ENCODE peak calls at places on chromosomes 6 and 20, in five cellular contexts. K is left lung, H is pancreas, G is uterus, L is colonic mucosa. C is an unnamed sample. For H3K36me3, the result is how much of the 10 kb centered on the place peaks cover.

GRCh38 chr6:158834675-158835385 is 15.7 kb upstream of the EZR start:
- DNase-seq in K (no peak), H (no peak), G (no peak), L (no peak), C (no peak)

GRCh38 chr20:25285856-25286798 is 38.2 kb downstream of the PYGB start:
- DNase-seq in K (peak), H (peak), G (peak), L (no peak), C (no peak)

GRCh38 chr6:135451617-135452190 is 45.8 kb downstream of the AHI1 start:
- DNase-seq in K (no peak), H (no peak), G (no peak), L (no peak), C (no peak)

GRCh38 chr20:44664127-44664526 is 12.6 kb upstream of the ADA start:
- DNase-seq in K (no peak), H (no peak), G (no peak), L (no peak), C (no peak)

GRCh38 chr20:13515291-13515690 is 123.4 kb downstream of the TASP1 start:
- DNase-seq in K (no peak), H (no peak), G (no peak), L (no peak), C (no peak)

GRCh38 chr20:37584238-37584807 is 56.6 kb upstream of the BLCAP start:
- DNase-seq in K (no peak), H (no peak), G (no peak), L (no peak), C (no peak)

GRCh38 chr6:9745476-9745875 is 669.4 kb downstream of the TFAP2A start:
- DNase-seq in K (no peak), H (no peak), G (no peak), L (no peak), C (no peak)

GRCh38 chr6:3075522-3076113 is 7.3 kb downstream of the RIPK1 start:
- DNase-seq in K (no peak), H (no peak), G (no peak), L (no peak), C (no peak)

GRCh38 chr20:11853359-11853758 is 64.3 kb upstream of the BTBD3 start:
- DNase-seq in K (no peak), H (no peak), G (no peak), L (no peak), C (no peak)

GRCh38 chr20:23622839-23623343 is 14.9 kb downstream of the CST3 start:
- DNase-seq in K (peak), H (no peak), G (peak), L (peak), C (no peak)

GRCh38 chr20:4437131-4437530 is 284.6 kb upstream of the PRND start:
- DNase-seq in K (no peak), H (no peak), G (no peak), L (no peak), C (no peak)

GRCh38 chr6:3956054-3956453 is 106.9 kb downstream of the FAM50B start:
- DNase-seq in K (no peak), H (no peak), G (no peak), L (no peak), C (no peak)

GRCh38 chr20:35117148-35117547 is 24.5 kb upstream of the TRPC4AP start:
- DNase-seq in K (no peak), H (no peak), G (no peak), L (no peak), C (no peak)

GRCh38 chr20:48845000-48845399 is 17.2 kb upstream of the PREX1 start:
- DNase-seq in K (no peak), H (no peak), G (no peak), L (no peak), C (no peak)

GRCh38 chr6:149990672-149991402 is 27.1 kb downstream of the ULBP1 start:
- DNase-seq in K (no peak), H (no peak), G (no peak), L (no peak), C (peak)

GRCh38 chr6:108690326-108691000 is 129.7 kb downstream of the FOXO3 start:
- DNase-seq in K (no peak), H (no peak), G (no peak), L (no peak), C (no peak)

GRCh38 chr20:10611357-10611756 is 62.4 kb downstream of the JAG1 start:
- DNase-seq in K (no peak), H (peak), G (peak), L (no peak), C (no peak)

GRCh38 chr6:119277047-119277446 is 72.5 kb downstream of the MAN1A1 start:
- DNase-seq in K (no peak), H (no peak), G (no peak), L (no peak), C (no peak)

GRCh38 chr6:63644668-63645326 is 9.2 kb downstream of the PHF3 start:
- DNase-seq in K (no peak), H (no peak), G (no peak), L (no peak), C (no peak)

GRCh38 chr20:64065062-64065972 is 2.3 kb downstream of the TCEA2 start:
- DNase-seq in K (no peak), H (no peak), G (no peak), L (no peak), C (no peak)

GRCh38 chr6:17907467-17908229 is 79.8 kb downstream of the KIF13A start:
- DNase-seq in K (peak), H (no peak), G (peak), L (peak), C (no peak)

GRCh38 chr6:3317741-3318211 is 59.0 kb downstream of the PSMG4 start:
- DNase-seq in K (no peak), H (no peak), G (no peak), L (no peak), C (no peak)

GRCh38 chr6:56816393-56816792 is 138.5 kb upstream of the BEND6 start:
- DNase-seq in K (no peak), H (no peak), G (no peak), L (no peak), C (no peak)

GRCh38 chr6:158460602-158461092 is 99.2 kb upstream of the TMEM181 start:
- DNase-seq in K (no peak), H (no peak), G (no peak), L (no peak), C (no peak)

GRCh38 chr6:101876431-101876830 is 482.9 kb downstream of the GRIK2 start:
- DNase-seq in K (no peak), H (no peak), G (no peak), L (no peak), C (no peak)

GRCh38 chr6:73116330-73116729 is 109.0 kb downstream of the KHDC1L start:
- DNase-seq in K (no peak), H (no peak), G (no peak), L (no peak), C (no peak)

GRCh38 chr6:168035098-168035660 is 37.7 kb downstream of the KIF25 start:
- DNase-seq in K (no peak), H (peak), G (peak), L (peak), C (no peak)

GRCh38 chr6:28218312-28219248 is 6.5 kb upstream of the ZSCAN9 start:
- DNase-seq in K (peak), H (peak), G (peak), L (peak), C (no peak)

GRCh38 chr6:21325201-21325856 is 268.2 kb upstream of the SOX4 start:
- DNase-seq in K (no peak), H (no peak), G (no peak), L (no peak), C (no peak)

GRCh38 chr6:89487864-89488263 is 54.9 kb downstream of the ANKRD6 start:
- DNase-seq in K (no peak), H (no peak), G (no peak), L (no peak), C (no peak)

GRCh38 chr6:8743146-8743745 is 307.9 kb upstream of the SLC35B3 start:
- DNase-seq in K (no peak), H (no peak), G (no peak), L (no peak), C (no peak)

GRCh38 chr6:43491750-43492661 is 14.6 kb downstream of the TJAP1 start:
- DNase-seq in K (peak), H (no peak), G (peak), L (peak), C (no peak)

GRCh38 chr6:157045831-157046454 is 268.8 kb downstream of the ARID1B start:
- DNase-seq in K (no peak), H (no peak), G (no peak), L (no peak), C (no peak)

GRCh38 chr6:93088675-93089575 is 330.4 kb downstream of the EPHA7 start:
- DNase-seq in K (no peak), H (no peak), G (no peak), L (no peak), C (no peak)

GRCh38 chr6:134822920-134823430 is 126.9 kb downstream of the ALDH8A1 start:
- DNase-seq in K (no peak), H (peak), G (peak), L (peak), C (peak)

GRCh38 chr20:10368702-10369041 is 65.3 kb downstream of the MKKS start:
- DNase-seq in K (no peak), H (no peak), G (no peak), L (no peak), C (no peak)

GRCh38 chr20:37471741-37472235 is 49.3 kb upstream of the NNAT start:
- DNase-seq in K (no peak), H (no peak), G (no peak), L (no peak), C (no peak)

GRCh38 chr6:52503853-52504777 is 72.7 kb downstream of the TRAM2 start:
- DNase-seq in K (peak), H (peak), G (peak), L (peak), C (no peak)

GRCh38 chr20:41047279-41047974 is 18.8 kb downstream of the TOP1 start:
- DNase-seq in K (no peak), H (no peak), G (no peak), L (no peak), C (no peak)

GRCh38 chr6:161035981-161036263 is 44.4 kb downstream of the MAP3K4 start:
- DNase-seq in K (no peak), H (no peak), G (no peak), L (no peak), C (no peak)
- H3K36me3 ChIP-seq in K (under half), H (under half), G (under half), L (under half), C (under half)

GRCh38 chr6:42049116-42049809 is 1.1 kb upstream of the TAF8 start:
- DNase-seq in K (no peak), H (peak), G (peak), L (peak), C (peak)

GRCh38 chr6:42047790-42048405 is 2.4 kb upstream of the TAF8 start:
- DNase-seq in K (no peak), H (no peak), G (peak), L (no peak), C (no peak)

GRCh38 chr6:42047220-42047590 is 3.1 kb upstream of the TAF8 start:
- DNase-seq in K (no peak), H (no peak), G (no peak), L (no peak), C (no peak)

GRCh38 chr6:42045538-42046460 is 4.5 kb upstream of the TAF8 start:
- DNase-seq in K (peak), H (peak), G (peak), L (peak), C (peak)

DNA sequence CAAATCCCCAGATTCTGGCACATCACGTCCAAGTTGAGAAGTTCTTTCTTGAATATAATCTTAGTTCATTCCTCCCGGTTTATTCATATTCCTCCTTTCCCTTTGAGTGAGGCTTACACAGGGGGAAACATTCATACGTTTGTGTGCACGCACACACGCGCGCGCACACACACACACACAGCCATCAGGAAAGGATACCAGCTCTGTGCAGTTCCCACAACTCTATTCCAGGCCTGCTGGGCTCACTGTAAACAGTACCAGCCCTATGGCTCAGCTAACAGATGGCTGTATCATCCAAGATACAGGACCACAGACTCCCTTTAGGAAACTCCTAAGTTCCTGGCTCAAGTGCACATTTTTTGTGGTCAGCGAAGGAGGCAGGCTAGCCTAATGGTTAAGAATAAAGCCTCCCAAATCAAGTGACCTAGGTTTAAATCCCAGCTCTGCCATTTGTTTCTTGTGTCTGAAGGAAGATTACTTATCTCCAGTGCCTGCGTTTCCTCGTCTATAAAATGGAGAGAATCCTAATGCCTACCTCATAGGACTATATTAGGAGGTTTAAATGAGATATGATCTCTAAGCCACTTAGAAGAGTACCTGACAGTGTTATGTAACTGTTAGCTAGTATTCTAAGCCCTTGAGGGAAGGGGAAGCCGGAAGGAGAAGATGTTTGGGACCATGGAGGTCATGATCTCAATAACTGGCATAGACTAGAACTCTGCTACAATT is 3.7 kb upstream of the TAF8 start:
- DNase-seq in K (no peak), H (no peak), G (no peak), L (no peak), C (no peak)
- H3K4me3 ChIP-seq in K (peak), H (no peak), G (no peak), L (no peak), C (peak)

GRCh38 chr20:60257671-60258070 is 299.4 kb downstream of the CDH26 start:
- DNase-seq in K (no peak), H (no peak), G (no peak), L (no peak), C (no peak)

GRCh38 chr20:60254901-60255411 is 296.7 kb downstream of the CDH26 start:
- DNase-seq in K (no peak), H (no peak), G (no peak), L (no peak), C (no peak)

GRCh38 chr20:60255426-60255825 is 297.2 kb downstream of the CDH26 start:
- DNase-seq in K (no peak), H (no peak), G (no peak), L (no peak), C (no peak)

GRCh38 chr20:60256811-60257210 is 298.6 kb downstream of the CDH26 start:
- DNase-seq in K (no peak), H (no peak), G (no peak), L (no peak), C (no peak)

GRCh38 chr20:60255866-60256265 is 297.6 kb downstream of the CDH26 start:
- DNase-seq in K (no peak), H (no peak), G (no peak), L (no peak), C (no peak)
- H3K27ac ChIP-seq in K (no peak), H (no peak), G (no peak), L (no peak), C (no peak)

GRCh38 chr20:17611540-17612286 is 41.8 kb downstream of the DSTN start:
- DNase-seq in K (no peak), H (no peak), G (no peak), L (peak), C (no peak)

GRCh38 chr20:17609978-17610377 is 40.1 kb downstream of the DSTN start:
- DNase-seq in K (no peak), H (no peak), G (no peak), L (no peak), C (no peak)

GRCh38 chr20:17612287-17612974 is 42.6 kb downstream of the DSTN start:
- DNase-seq in K (no peak), H (no peak), G (no peak), L (no peak), C (peak)

GRCh38 chr20:17611290-17611539 is 41.3 kb downstream of the DSTN start:
- DNase-seq in K (no peak), H (peak), G (no peak), L (no peak), C (peak)

GRCh38 chr20:17610566-17611289 is 40.9 kb downstream of the DSTN start:
- DNase-seq in K (no peak), H (no peak), G (no peak), L (peak), C (peak)
- H3K36me3 ChIP-seq in K (under half), H (under half), G (under half), L (under half), C (under half)

GRCh38 chr6:7566031-7566556 is 23.9 kb upstream of the SNRNP48 start:
- DNase-seq in K (no peak), H (no peak), G (no peak), L (no peak), C (no peak)
- H3K4me3 ChIP-seq in K (no peak), H (no peak), G (no peak), L (no peak), C (no peak)

DNA sequence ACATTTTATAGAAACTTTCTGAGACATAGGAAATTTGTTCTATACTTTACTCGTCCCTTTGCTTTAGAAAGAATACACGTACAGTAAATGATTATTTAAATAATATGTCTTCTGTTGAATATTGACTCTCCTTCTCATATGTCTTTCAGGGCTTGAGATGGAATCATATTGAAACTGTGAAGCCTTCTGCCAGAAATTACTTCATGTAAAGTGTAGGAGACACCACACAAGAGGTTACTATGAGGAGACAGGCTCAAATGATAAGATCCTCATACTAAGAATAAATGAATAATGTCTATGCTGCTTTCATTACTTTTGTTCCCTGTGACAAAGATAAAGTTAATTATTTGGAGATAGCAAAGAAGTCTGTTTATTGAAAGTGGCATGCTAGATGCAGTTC is 1240.3 kb upstream of the MAP3K7 start:
- DNase-seq in K (no peak), H (no peak), G (no peak), L (no peak), C (no peak)
- H3K27ac ChIP-seq in K (no peak), H (no peak), G (no peak), L (no peak), C (no peak)

DNA sequence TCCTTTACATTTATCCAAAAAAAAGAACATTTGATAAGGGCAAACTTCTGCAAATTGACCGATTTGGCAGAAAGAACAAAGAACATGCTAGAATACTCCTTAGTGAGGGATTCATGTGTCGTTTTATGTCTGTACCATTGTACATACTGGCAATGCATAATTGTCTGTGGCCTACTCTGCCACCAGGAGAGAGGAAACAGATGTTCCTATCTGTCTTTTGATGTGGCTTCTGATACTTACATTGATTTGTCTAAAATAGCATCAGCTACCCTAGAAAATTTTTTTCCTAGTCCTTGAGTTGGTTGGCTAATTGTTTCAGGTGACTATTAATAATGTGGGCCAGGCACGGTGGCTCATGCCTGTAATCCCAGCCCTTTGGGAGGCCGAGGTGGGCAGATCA is 654.1 kb downstream of the KIF16B start:
- DNase-seq in K (no peak), H (no peak), G (no peak), L (no peak), C (no peak)
- H3K36me3 ChIP-seq in K (under half), H (under half), G (under half), L (under half), C (under half)

DNA sequence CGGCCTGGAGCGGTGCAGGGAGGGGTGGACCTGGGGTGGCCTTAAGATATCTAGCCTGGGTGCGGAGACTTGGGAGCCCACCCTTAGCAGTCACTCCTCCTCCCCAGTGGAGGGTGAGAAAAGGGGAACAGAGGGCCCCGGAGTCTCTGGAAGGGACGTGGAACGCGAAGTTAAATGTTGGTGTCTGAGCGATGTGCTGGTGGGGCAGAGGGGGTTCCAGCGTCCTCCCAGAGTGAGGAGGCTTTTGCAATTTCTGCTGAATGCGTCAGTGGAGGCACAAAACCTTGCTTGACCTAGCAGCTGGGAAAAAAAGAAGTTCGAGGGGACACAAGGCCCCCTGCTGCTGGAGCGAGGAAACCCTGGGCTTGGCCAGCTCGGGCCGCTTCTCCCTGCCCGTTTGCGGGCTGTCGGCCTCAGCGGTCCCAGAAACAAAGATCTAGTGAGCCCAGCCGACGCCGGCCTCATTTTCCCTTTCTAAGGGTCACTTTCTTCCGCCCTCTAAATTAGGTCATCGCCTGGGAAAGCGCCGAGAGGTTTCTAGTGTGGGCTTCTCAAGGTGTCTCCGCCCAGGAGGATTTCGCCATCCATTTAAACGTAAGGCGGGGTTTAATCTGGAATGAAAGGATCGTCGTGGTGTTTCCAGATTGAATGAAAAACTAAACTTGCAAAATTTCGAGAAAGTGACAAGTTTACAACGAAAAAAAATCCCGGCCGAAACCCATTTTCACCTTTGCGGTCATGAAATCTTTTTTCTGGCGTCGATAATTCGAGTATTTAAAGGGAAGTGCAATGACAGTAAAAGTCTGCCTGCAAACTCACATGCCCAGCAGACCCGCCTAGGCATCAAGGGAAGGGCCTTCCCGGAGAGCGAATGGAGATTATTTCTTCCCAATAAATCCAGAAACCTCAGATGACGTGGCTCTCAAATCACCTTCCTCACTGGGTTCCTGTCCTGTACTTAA is 4.5 kb downstream of the OLIG3 start:
- DNase-seq in K (no peak), H (no peak), G (no peak), L (no peak), C (no peak)
- H3K4me3 ChIP-seq in K (no peak), H (no peak), G (no peak), L (no peak), C (no peak)